ENCODE peak calls at places on chromosomes 11 and 22, in four cellular contexts. C is HCT116, X is A549, F is SK-N-SH. W is an unnamed sample.

GRCh38 chr11:69431893-69432738 is 49.3 kb upstream of the LINC01488 start:
- DNase-seq in C (no peak), X (no peak), F (no peak), W (no peak)

GRCh38 chr11:64770120-64770519 is 8.2 kb downstream of the SF1 start:
- DNase-seq in C (no peak), X (no peak), F (no peak), W (no peak)

GRCh38 chr11:12761029-12761428 is 86.8 kb downstream of the TEAD1 start:
- DNase-seq in C (peak; percentile 12), X (peak; percentile 50), F (no peak), W (no peak)

GRCh38 chr11:117914398-117914761 is 14.8 kb downstream of the TMPRSS13 start:
- DNase-seq in C (no peak), X (no peak), F (no peak), W (no peak)

GRCh38 chr11:40271361-40271760 is 1188.1 kb downstream of the LRRC4C start:
- DNase-seq in C (no peak), X (no peak), F (no peak), W (no peak)

GRCh38 chr11:103266167-103266831 is 157.1 kb downstream of the DYNC2H1 start:
- DNase-seq in C (no peak), X (no peak), F (no peak), W (no peak)

GRCh38 chr11:68673991-68674390 is 10.4 kb upstream of the GAL start:
- DNase-seq in C (no peak), X (no peak), F (no peak), W (no peak)

GRCh38 chr11:70109903-70110302 is 31.8 kb downstream of the ANO1 start:
- DNase-seq in C (no peak), X (no peak), F (no peak), W (no peak)

GRCh38 chr11:2760196-2760871 is 60.5 kb upstream of the KCNQ1OT1 start:
- DNase-seq in C (no peak), X (no peak), F (no peak), W (no peak)

GRCh38 chr11:12248330-12248729 is 129.0 kb upstream of the PARVA start:
- DNase-seq in C (no peak), X (peak; percentile 23), F (peak; percentile 59), W (no peak)

GRCh38 chr11:116457336-116458007 is 315.3 kb downstream of the BUD13 start:
- DNase-seq in C (no peak), X (no peak), F (no peak), W (no peak)

GRCh38 chr11:17116121-17116520 is 38.7 kb upstream of the RPS13 start:
- DNase-seq in C (no peak), X (no peak), F (no peak), W (no peak)

GRCh38 chr22:47549741-47550340 is 787.4 kb downstream of the TBC1D22A start:
- DNase-seq in C (no peak), X (no peak), F (no peak), W (no peak)

GRCh38 chr11:118918686-118919280 is 6.9 kb downstream of the BCL9L start:
- DNase-seq in C (no peak), X (peak; percentile 71), F (no peak), W (no peak)

GRCh38 chr22:46738961-46739870 is 1.2 kb upstream of the CERK start:
- DNase-seq in C (peak; percentile 81), X (peak; percentile 89), F (no peak), W (peak; percentile 64)

GRCh38 chr11:91160661-91161060 is 937.8 kb upstream of the CHORDC1 start:
- DNase-seq in C (no peak), X (no peak), F (no peak), W (no peak)
- TF ChIP-seq REST in C (no peak), X (no peak), F (no peak), W (no peak)

GRCh38 chr22:31891366-31892079 is 52.8 kb upstream of the YWHAH start:
- DNase-seq in C (no peak), X (no peak), F (peak; percentile 59), W (no peak)
- H3K27ac ChIP-seq in C (no peak overlapping the region), X (no peak overlapping the region), F (no peak overlapping the region), W (no peak overlapping the region)

GRCh38 chr11:59401262-59401552 is 25.0 kb downstream of the OR5A2 start:
- DNase-seq in C (no peak), X (no peak), F (no peak), W (no peak)
- TF ChIP-seq CTCF in C (no peak), X (no peak), F (no peak), W (no peak)

DNA sequence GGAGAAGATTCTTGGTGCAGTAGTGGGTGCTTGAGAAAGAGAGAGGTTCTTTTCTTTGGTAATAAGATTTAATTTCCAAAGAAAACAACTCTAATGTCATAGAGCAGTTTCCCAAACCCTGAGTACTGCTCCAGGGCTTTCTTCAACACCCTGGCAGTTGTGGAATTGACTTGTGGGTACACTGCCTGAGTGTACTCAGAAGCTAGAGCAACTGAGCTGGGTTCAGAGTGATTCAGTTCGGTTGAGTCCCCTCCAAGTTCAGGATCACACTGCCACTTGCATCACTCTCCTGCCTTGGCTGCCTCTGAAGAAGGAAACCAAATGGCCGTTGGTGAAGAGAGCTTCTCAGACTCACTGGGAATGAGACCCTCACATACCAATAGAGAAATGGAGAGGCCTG is 5.3 kb downstream of the DMC1 start:
- DNase-seq in C (no peak), X (no peak), F (no peak), W (no peak)
- TF ChIP-seq REST in C (no peak), X (no peak), F (no peak), W (no peak)

DNA sequence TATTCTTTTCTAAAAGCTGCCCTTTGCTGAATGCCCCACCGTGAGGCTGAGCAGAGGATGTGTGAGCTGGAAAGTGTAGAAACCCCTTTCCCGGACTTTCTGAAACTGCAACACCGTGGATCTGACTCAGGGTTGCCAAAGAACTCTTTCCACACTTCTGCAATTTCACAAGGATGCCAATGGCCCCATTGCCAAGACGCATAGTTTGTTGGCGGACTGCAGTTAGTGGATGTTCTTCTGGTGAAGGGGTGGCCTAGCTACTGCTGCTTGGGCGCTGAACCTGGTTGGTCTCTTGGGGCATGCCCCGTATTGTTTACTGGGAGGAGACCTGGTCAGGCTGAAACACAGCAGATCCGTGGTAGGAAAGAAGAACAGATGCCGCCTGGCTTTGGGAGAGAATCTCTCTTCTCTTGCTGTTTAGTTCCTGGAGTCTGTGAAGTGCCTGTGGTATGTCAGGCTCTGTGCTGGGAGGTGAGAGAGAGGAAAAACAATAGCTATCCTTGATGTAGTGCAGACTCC is 26.7 kb downstream of the CD82 start:
- DNase-seq in C (no peak), X (no peak), F (no peak), W (peak; percentile 90)
- H3K27ac ChIP-seq in C (no peak overlapping the region), X (no peak overlapping the region), F (no peak overlapping the region), W (peak overlapping the region; percentile 56)

GRCh38 chr22:44312766-44313165 is at the start of gene SHISAL1:
- DNase-seq in C (no peak), X (no peak), F (no peak), W (no peak)
- TF ChIP-seq CTCF in C (no peak), X (no peak), F (no peak), W (no peak)

DNA sequence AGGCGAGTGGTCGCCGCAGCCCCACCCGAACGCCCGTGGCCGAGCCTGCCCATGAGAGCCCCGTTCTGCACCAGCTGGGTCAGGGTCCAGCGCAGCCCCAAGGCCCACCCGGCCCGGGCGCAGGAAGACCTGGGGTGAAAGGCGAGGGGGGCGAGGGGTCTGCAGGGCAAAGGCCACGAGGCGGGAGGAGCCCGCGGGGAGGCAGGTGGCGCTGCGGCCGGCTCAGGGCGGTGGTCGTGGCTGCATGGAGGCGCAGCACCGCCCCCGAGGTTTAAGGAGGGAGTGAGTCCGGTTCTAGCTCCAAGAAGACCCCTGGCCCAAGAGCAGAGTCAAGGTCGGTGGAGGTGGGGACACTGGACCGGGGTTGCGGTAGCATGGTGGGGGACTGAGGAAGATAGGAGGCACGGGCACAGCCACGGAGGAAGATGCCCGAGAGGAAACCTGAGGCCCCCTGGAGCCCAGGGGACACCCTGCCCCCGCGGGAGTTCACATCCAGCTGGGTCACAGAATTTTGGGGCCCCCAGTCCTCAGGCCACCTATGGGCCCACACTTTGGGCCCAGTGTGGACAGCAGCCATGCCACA is 498 bp upstream of the HDAC10 start:
- DNase-seq in C (no peak), X (no peak), F (no peak), W (no peak)
- TF ChIP-seq REST in C (no peak), X (no peak), F (no peak), W (no peak)

GRCh38 chr22:41531422-41531727 is 12.9 kb downstream of the POLR3H start:
- DNase-seq in C (no peak), X (no peak), F (no peak), W (no peak)
- H3K27ac ChIP-seq in C (no peak overlapping the region), X (no peak overlapping the region), F (no peak overlapping the region), W (no peak overlapping the region)